ENCODE peak calls at places on chromosomes 11 and 22, in six cellular contexts. R is CD8-positive, alpha-beta T cell; X is right lobe of liver; I is WTC11; Z is heart left ventricle; H is BE2C. G is an unnamed sample.

GRCh38 chr11:112223754-112224532 is 2.3 kb upstream of the PTS start:
- DNase-seq in R (no peak), X (no peak), I (no peak), Z (no peak), H (no peak), G (no peak)

GRCh38 chr22:43862074-43862881 is at the start of gene SULT4A1:
- DNase-seq in R (no peak), X (peak), I (peak), Z (no peak), H (peak), G (no peak)

GRCh38 chr11:107567739-107568335 is 2.3 kb upstream of the ALKBH8 start:
- DNase-seq in R (no peak), X (no peak), I (no peak), Z (no peak), H (peak), G (no peak)

GRCh38 chr11:108672113-108672512 is 7.2 kb downstream of the DDX10 start:
- DNase-seq in R (no peak), X (no peak), I (no peak), Z (no peak), H (no peak), G (no peak)

GRCh38 chr22:45948081-45948648 is 28.8 kb downstream of the WNT7B start:
- DNase-seq in R (no peak), X (no peak), I (no peak), Z (no peak), H (peak), G (no peak)

GRCh38 chr11:20080032-20080685 is 80.1 kb downstream of the DBX1 start:
- DNase-seq in R (no peak), X (no peak), I (no peak), Z (no peak), H (no peak), G (no peak)

GRCh38 chr22:46036558-46037408 is 59.8 kb upstream of the WNT7B start:
- DNase-seq in R (peak), X (no peak), I (peak), Z (peak), H (peak), G (peak)

GRCh38 chr11:134412508-134413333 is 679 bp upstream of the B3GAT1 start:
- DNase-seq in R (peak), X (no peak), I (peak), Z (no peak), H (peak), G (peak)

GRCh38 chr11:60989108-60989650 is 17.7 kb downstream of the CD6 start:
- DNase-seq in R (no peak), X (no peak), I (no peak), Z (no peak), H (no peak), G (no peak)

GRCh38 chr11:27770576-27770975 is 70.3 kb upstream of the BDNF start:
- DNase-seq in R (no peak), X (no peak), I (no peak), Z (no peak), H (no peak), G (no peak)

DNA sequence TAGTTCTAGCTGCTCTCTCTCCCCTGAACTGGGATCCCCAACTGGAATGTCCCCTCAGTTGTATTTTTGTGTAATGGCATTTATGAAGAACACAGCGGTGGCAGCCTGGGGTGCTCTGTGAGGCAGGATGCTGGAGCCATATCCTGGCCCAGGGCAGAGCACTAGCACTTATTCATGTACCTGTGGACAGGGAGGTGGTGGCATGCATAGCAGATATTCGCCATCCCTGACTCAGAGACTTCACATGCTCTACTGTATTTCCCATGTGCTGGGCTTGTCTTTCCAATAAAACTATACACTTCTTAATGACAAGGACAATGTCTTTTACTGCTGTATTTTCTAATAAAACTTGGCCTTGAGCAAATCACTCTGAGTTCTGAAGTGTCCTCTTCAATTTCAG is 125.3 kb downstream of the ADAMTS15 start:
- DNase-seq in R (no peak), X (no peak), I (no peak), Z (no peak), H (no peak), G (no peak)
- TF ChIP-seq CTCF in R (no peak), X (no peak), I (no peak), Z (no peak), H (no peak), G (no peak)

DNA sequence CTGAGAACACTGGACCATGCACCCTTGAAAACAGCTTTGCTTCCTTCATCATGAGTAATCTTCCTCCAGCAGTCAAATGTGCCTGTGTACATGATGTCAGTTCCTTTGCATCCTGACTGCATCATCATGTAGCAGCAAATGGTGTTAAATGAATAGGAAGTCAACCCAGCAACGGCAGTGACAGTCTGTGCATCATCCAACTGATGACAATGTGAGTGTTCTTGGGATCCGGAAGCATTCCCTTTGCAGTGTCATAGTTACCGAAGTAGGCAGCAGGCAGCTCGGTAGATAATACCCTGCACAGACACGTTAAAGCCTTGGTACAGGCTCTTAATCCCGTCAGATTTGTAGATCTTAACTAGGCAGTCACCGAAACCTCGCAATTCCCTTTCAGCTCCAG is 2.5 kb downstream of the WBP2NL start:
- DNase-seq in R (no peak), X (no peak), I (no peak), Z (no peak), H (no peak), G (no peak)
- TF ChIP-seq CTCF in R (no peak), X (no peak), I (no peak), Z (no peak), H (no peak), G (no peak)

DNA sequence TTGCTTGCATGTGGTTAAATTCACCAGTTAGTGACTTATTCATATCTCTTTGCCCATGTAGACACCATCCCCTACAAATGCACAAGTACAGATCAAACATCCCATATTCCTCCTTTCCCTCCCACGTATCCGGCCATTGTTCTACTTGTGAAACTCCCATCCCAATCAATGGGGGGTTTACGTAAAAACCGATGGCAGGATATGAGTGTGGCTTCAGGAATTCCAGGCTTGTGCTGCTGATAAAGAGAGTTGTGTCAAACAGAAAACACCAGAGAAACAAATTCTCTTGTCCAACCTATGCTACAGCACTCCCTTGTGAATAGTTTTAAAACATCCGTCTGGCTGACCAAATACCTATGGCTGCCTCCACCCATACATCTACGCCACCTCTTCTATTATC is 15.5 kb downstream of the FLI1 start:
- DNase-seq in R (peak), X (no peak), I (no peak), Z (peak), H (no peak), G (no peak)
- TF ChIP-seq CTCF in R (no peak), X (no peak), I (no peak), Z (no peak), H (no peak), G (no peak)

GRCh38 chr22:24485608-24486007 is 9.5 kb upstream of the UPB1 start:
- DNase-seq in R (no peak), X (no peak), I (no peak), Z (no peak), H (peak), G (no peak)
- TF ChIP-seq CTCF in R (peak), X (peak), I (no peak), Z (peak), H (peak), G (no peak)

GRCh38 chr22:35838849-35839646 is 121.4 kb downstream of the APOL5 start:
- DNase-seq in R (no peak), X (no peak), I (peak), Z (no peak), H (peak), G (no peak)
- TF ChIP-seq CTCF in R (no peak), X (peak), I (no peak), Z (peak), H (peak), G (peak)